ENCODE peak calls at places on chromosomes 3 and 15, in ten cellular contexts. U is hepatocyte, W is GM23248, G is GM12878, S is mammary epithelial cell, Z is astrocyte, L is neural progenitor cell, P is fibroblast of lung, A is HepG2, C is DND-41. Y is an unnamed sample.

GRCh38 chr3:194756460-194757355 is 71.0 kb downstream of the FAM43A start:
- DNase-seq in C (no peak), L (no peak), G (no peak), P (no peak), U (no peak), Z (no peak), A (no peak), W (no peak), S (no peak), Y (no peak)

GRCh38 chr3:24680214-24680967 is 185.7 kb upstream of the THRB start:
- DNase-seq in W (peak; percentile 41), P (peak; percentile 37), C (peak; percentile 62), U (peak; percentile 87), L (peak; percentile 80), A (peak; percentile 29), G (no peak), Z (no peak), S (peak; percentile 25), Y (peak; percentile 77)

GRCh38 chr3:138862924-138863775 is 28.4 kb upstream of the PIK3CB start:
- DNase-seq in U (peak; percentile 85), C (no peak), W (peak; percentile 89), A (peak; percentile 97), L (no peak), P (peak; percentile 56), G (no peak), Z (peak; percentile 71), S (peak; percentile 96), Y (peak; percentile 88)

GRCh38 chr3:61663728-61664492 is 102.5 kb downstream of the PTPRG start:
- DNase-seq in W (peak; percentile 97), G (no peak), A (no peak), L (peak; percentile 23), Z (peak; percentile 96), C (peak; percentile 10), U (peak; percentile 43), P (peak; percentile 95), S (peak; percentile 71), Y (peak; percentile 4)

GRCh38 chr3:139827833-139828232 is 107.2 kb upstream of the CLSTN2 start:
- DNase-seq in S (no peak), W (no peak), Z (peak; percentile 3), L (peak; percentile 10), A (no peak), G (no peak), U (no peak), P (no peak), C (no peak), Y (no peak)

GRCh38 chr3:42144209-42144608 is 53.1 kb downstream of the TRAK1 start:
- DNase-seq in A (no peak), C (no peak), U (no peak), W (no peak), P (no peak), S (no peak), L (no peak), G (no peak), Z (no peak), Y (no peak)

GRCh38 chr15:35362195-35362829 is 183.7 kb downstream of the DPH6 start:
- DNase-seq in S (no peak), A (no peak), U (no peak), P (no peak), C (no peak), G (no peak), L (no peak), Z (peak; percentile 84), W (peak; percentile 33), Y (no peak)

GRCh38 chr3:63344676-63345075 is 66.6 kb downstream of the SYNPR start:
- DNase-seq in U (no peak), Z (no peak), L (peak; percentile 73), S (no peak), W (no peak), A (no peak), P (no peak), G (no peak), C (no peak), Y (peak; percentile 5)

GRCh38 chr3:66800941-66801545 is 197.1 kb upstream of the KBTBD8 start:
- DNase-seq in P (peak; percentile 21), L (no peak), C (no peak), W (peak; percentile 35), A (no peak), U (no peak), S (peak; percentile 54), Z (peak; percentile 46), G (no peak), Y (peak; percentile 55)

GRCh38 chr3:185744997-185745843 is 79.6 kb downstream of the IGF2BP2 start:
- DNase-seq in L (no peak), C (no peak), P (peak; percentile 51), Z (peak; percentile 90), U (no peak), G (peak; percentile 17), A (peak; percentile 39), S (peak; percentile 96), W (peak; percentile 98), Y (peak; percentile 92)

GRCh38 chr3:134114726-134115125 is 85.0 kb upstream of the SLCO2A1 start:
- DNase-seq in W (no peak), S (no peak), G (no peak), L (no peak), P (no peak), Z (no peak), U (no peak), A (no peak), C (no peak), Y (no peak)

GRCh38 chr15:37100109-37100873 is at the start of gene MEIS2:
- DNase-seq in A (peak; percentile 83), L (peak; percentile 94), G (peak; percentile 37), W (peak; percentile 95), C (no peak), U (peak; percentile 93), S (peak; percentile 87), P (peak; percentile 97), Z (peak; percentile 97), Y (peak; percentile 85)

GRCh38 chr15:37096878-37097568 is 3.3 kb downstream of the MEIS2 start:
- DNase-seq in U (peak; percentile 25), P (peak; percentile 32), S (no peak), L (peak; percentile 74), A (no peak), W (peak; percentile 63), G (no peak), Z (no peak), C (no peak), Y (no peak)

GRCh38 chr15:37098468-37099320 is 1.7 kb downstream of the MEIS2 start:
- DNase-seq in P (peak; percentile 55), U (peak; percentile 71), Z (no peak), S (peak; percentile 47), A (no peak), G (no peak), W (peak; percentile 81), L (peak; percentile 77), C (no peak), Y (peak; percentile 46)

GRCh38 chr15:37101634-37102314 is 1.4 kb upstream of the MEIS2 start:
- DNase-seq in Z (peak; percentile 74), P (peak; percentile 74), U (peak; percentile 85), S (peak; percentile 74), L (peak; percentile 92), G (no peak), W (peak; percentile 90), A (peak; percentile 51), C (no peak), Y (peak; percentile 80)

DNA sequence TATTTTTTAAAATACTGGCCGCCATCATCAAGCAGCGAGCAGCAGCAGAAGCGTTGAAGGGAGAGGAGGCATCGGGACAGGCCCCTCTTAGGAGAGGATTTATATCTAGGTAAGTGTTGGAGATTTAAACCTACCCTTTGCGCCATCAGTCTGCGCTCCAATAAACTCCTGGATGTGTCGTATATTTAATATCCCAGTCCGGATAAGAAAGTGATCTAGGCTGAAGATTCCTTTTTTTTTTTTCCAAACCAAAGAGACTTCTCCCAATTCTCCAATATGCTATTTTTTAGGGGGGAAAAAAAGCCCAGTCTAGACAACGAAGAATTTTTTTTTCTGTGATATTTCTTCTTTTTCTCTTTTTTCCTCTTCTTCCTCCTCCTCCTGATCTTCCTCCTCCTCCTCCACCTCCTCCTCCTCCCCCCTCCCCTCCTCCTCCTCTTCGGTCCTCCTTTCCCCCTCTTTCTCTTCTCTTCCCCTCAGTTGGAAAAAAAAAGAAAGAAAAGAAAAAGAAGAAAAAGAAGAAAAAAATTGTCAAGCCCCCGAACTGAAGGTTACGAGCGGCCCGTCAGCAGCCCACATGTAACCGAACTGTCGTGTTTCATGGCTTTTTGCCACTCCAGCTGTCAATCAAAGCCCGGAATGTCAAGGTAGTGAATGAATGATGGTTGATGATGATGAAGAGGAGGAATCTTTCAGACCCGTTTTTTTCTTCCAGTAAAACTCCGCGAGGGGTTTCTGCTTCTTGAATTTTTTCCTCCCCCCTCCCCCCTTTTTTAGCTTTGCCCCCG is 834 bp downstream of the MEIS2 start:
- DNase-seq in L (peak; percentile 40), W (peak; percentile 60), A (peak; percentile 66), P (peak; percentile 49), G (no peak), U (no peak), Z (no peak), C (no peak), S (peak; percentile 41), Y (peak; percentile 77)
- TF ChIP-seq EZH2 in L (no peak), W (no peak), A (no peak), P (no peak), G (no peak), U (no peak), Z (no peak), C (no peak), S (no peak), Y (no peak)

GRCh38 chr3:156648086-156648485 is 26.3 kb upstream of the TIPARP start:
- DNase-seq in P (peak; percentile 19), U (no peak), Z (peak; percentile 85), G (no peak), W (peak; percentile 51), A (no peak), L (no peak), C (no peak), S (peak; percentile 37), Y (no peak)
- H3K4me2 ChIP-seq in P (no peak overlapping the region), U (no peak overlapping the region), Z (peak overlapping the region; percentile 41), G (no peak overlapping the region), W (no peak overlapping the region), A (no peak overlapping the region), L (no peak overlapping the region), C (no peak overlapping the region), S (no peak overlapping the region), Y (no peak overlapping the region)

GRCh38 chr3:168894204-168894603 is 769.3 kb downstream of the MECOM start:
- DNase-seq in L (no peak), W (no peak), A (peak; percentile 80), C (no peak), S (no peak), G (no peak), P (no peak), Z (no peak), U (no peak), Y (no peak)
- H2AFZ ChIP-seq in L (no peak overlapping the region), W (no peak overlapping the region), A (no peak overlapping the region), C (no peak overlapping the region), S (no peak overlapping the region), G (no peak overlapping the region), P (no peak overlapping the region), Z (no peak overlapping the region), U (no peak overlapping the region), Y (no peak overlapping the region)

DNA sequence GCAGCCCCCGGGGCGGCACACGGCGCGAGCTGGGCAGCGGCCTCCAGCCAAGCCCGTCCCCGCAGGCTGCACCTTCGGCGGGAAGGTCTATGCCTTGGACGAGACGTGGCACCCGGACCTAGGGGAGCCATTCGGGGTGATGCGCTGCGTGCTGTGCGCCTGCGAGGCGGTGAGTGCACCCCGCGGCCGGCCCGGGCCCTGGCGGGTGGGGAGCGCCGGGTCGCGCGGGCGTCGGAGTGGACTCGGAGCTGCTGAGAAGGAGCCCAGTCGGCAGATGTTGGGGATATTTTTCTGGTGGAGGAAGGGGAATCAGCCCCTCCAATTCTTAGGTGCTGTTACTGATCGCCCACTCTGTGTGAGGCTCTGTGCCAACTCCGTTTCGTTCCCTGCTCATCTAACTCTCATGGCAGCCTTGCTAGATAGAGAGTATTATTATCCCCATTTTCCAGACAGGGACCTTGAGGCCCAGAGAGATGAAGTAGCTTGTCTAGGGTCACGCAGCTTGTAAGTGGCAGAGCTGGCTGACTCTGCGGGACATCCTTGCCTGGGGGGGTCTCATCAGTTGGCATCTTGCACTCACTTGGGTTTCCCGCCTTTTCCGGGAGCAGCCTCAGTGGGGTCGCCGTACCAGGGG is 890 bp downstream of the CHRD start:
- DNase-seq in S (no peak), U (no peak), L (no peak), A (no peak), Z (no peak), C (no peak), W (peak; percentile 33), P (no peak), G (no peak), Y (no peak)
- TF ChIP-seq EZH2 in S (peak; percentile 99), U (peak; percentile 86), L (peak; percentile 91), A (no peak), Z (peak; percentile 100), C (no peak), W (peak; percentile 95), P (peak; percentile 100), G (peak; percentile 78), Y (peak; percentile 100)